ENCODE peak calls at places on chromosome 4, in five cellular contexts. One of them, this sample, is unnamed.
A peak's percentile ranks its signal among the peaks of the same experiment; 100 is the strongest.

GRCh38 chr4:86664959-86665358 is 70.8 kb downstream of the PTPN13 start:
- DNase-seq in HS-5: peak; percentile 20
- DNase-seq in activated CD8-positive, alpha-beta memory T cell treated with anti-CD3 and anti-CD28 coated beads for 1 hour: no peak
- DNase-seq in lower leg skin: no peak
- DNase-seq in globus pallidus: no peak
- DNase-seq in this sample: no peak

GRCh38 chr4:36823199-36823967 is 421.2 kb upstream of the NWD2 start:
- DNase-seq in HS-5: peak; percentile 29
- DNase-seq in activated CD8-positive, alpha-beta memory T cell treated with anti-CD3 and anti-CD28 coated beads for 1 hour: no peak
- DNase-seq in globus pallidus: no peak
- DNase-seq in lower leg skin: no peak
- DNase-seq in this sample: no peak

GRCh38 chr4:183832776-183833450 is 72.2 kb upstream of the STOX2 start:
- DNase-seq in HS-5: no peak
- DNase-seq in globus pallidus: no peak
- DNase-seq in lower leg skin: no peak
- DNase-seq in activated CD8-positive, alpha-beta memory T cell treated with anti-CD3 and anti-CD28 coated beads for 1 hour: no peak
- DNase-seq in this sample: no peak

GRCh38 chr4:20403317-20403716 is 151.6 kb downstream of the SLIT2 start:
- DNase-seq in globus pallidus: no peak
- DNase-seq in activated CD8-positive, alpha-beta memory T cell treated with anti-CD3 and anti-CD28 coated beads for 1 hour: no peak
- DNase-seq in lower leg skin: no peak
- DNase-seq in HS-5: no peak
- DNase-seq in this sample: no peak

GRCh38 chr4:85147481-85148076 is 181.1 kb upstream of the WDFY3 start:
- DNase-seq in HS-5: peak; percentile 25
- DNase-seq in activated CD8-positive, alpha-beta memory T cell treated with anti-CD3 and anti-CD28 coated beads for 1 hour: no peak
- DNase-seq in globus pallidus: peak; percentile 86
- DNase-seq in lower leg skin: peak; percentile 57
- DNase-seq in this sample: no peak

GRCh38 chr4:190020790-190021717 is 6.0 kb downstream of the FRG2 start:
- DNase-seq in HS-5: no peak
- DNase-seq in lower leg skin: no peak
- DNase-seq in activated CD8-positive, alpha-beta memory T cell treated with anti-CD3 and anti-CD28 coated beads for 1 hour: no peak
- DNase-seq in globus pallidus: no peak
- DNase-seq in this sample: no peak

GRCh38 chr4:56941403-56941802 is 33.7 kb downstream of the REST start:
- DNase-seq in lower leg skin: no peak
- DNase-seq in activated CD8-positive, alpha-beta memory T cell treated with anti-CD3 and anti-CD28 coated beads for 1 hour: no peak
- DNase-seq in globus pallidus: no peak
- DNase-seq in HS-5: no peak
- DNase-seq in this sample: no peak

GRCh38 chr4:184396001-184396400 is 78.3 kb downstream of the IRF2 start:
- DNase-seq in HS-5: no peak
- DNase-seq in activated CD8-positive, alpha-beta memory T cell treated with anti-CD3 and anti-CD28 coated beads for 1 hour: no peak
- DNase-seq in globus pallidus: no peak
- DNase-seq in lower leg skin: no peak
- DNase-seq in this sample: no peak

GRCh38 chr4:87492617-87493016 is 36.6 kb downstream of the SPARCL1 start:
- DNase-seq in lower leg skin: no peak
- DNase-seq in HS-5: no peak
- DNase-seq in activated CD8-positive, alpha-beta memory T cell treated with anti-CD3 and anti-CD28 coated beads for 1 hour: no peak
- DNase-seq in globus pallidus: peak; percentile 45
- DNase-seq in this sample: no peak

GRCh38 chr4:161206528-161207080 is 957.2 kb downstream of the FSTL5 start:
- DNase-seq in HS-5: no peak
- DNase-seq in activated CD8-positive, alpha-beta memory T cell treated with anti-CD3 and anti-CD28 coated beads for 1 hour: no peak
- DNase-seq in globus pallidus: no peak
- DNase-seq in lower leg skin: no peak
- DNase-seq in this sample: no peak

GRCh38 chr4:6272863-6273660 is 3.4 kb downstream of the WFS1 start:
- DNase-seq in activated CD8-positive, alpha-beta memory T cell treated with anti-CD3 and anti-CD28 coated beads for 1 hour: no peak
- DNase-seq in globus pallidus: no peak
- DNase-seq in HS-5: peak; percentile 46
- DNase-seq in lower leg skin: no peak
- DNase-seq in this sample: no peak

GRCh38 chr4:12137556-12137955 is 708.9 kb upstream of the HS3ST1 start:
- DNase-seq in activated CD8-positive, alpha-beta memory T cell treated with anti-CD3 and anti-CD28 coated beads for 1 hour: no peak
- DNase-seq in globus pallidus: no peak
- DNase-seq in HS-5: no peak
- DNase-seq in lower leg skin: no peak
- DNase-seq in this sample: no peak

GRCh38 chr4:188032583-188032982 is 37.0 kb downstream of the ZFP42 start:
- DNase-seq in HS-5: no peak
- DNase-seq in lower leg skin: no peak
- DNase-seq in globus pallidus: no peak
- DNase-seq in activated CD8-positive, alpha-beta memory T cell treated with anti-CD3 and anti-CD28 coated beads for 1 hour: no peak
- DNase-seq in this sample: no peak

GRCh38 chr4:76589402-76589801 is 154.4 kb downstream of the SHROOM3 start:
- DNase-seq in lower leg skin: no peak
- DNase-seq in globus pallidus: no peak
- DNase-seq in activated CD8-positive, alpha-beta memory T cell treated with anti-CD3 and anti-CD28 coated beads for 1 hour: no peak
- DNase-seq in HS-5: no peak
- DNase-seq in this sample: no peak

GRCh38 chr4:40579983-40580382 is 49.7 kb downstream of the RBM47 start:
- DNase-seq in activated CD8-positive, alpha-beta memory T cell treated with anti-CD3 and anti-CD28 coated beads for 1 hour: no peak
- DNase-seq in globus pallidus: no peak
- DNase-seq in lower leg skin: no peak
- DNase-seq in HS-5: peak; percentile 74
- DNase-seq in this sample: no peak

GRCh38 chr4:38917481-38918025 is 49.9 kb downstream of the FAM114A1 start:
- DNase-seq in globus pallidus: no peak
- DNase-seq in HS-5: no peak
- DNase-seq in lower leg skin: no peak
- DNase-seq in activated CD8-positive, alpha-beta memory T cell treated with anti-CD3 and anti-CD28 coated beads for 1 hour: no peak
- DNase-seq in this sample: no peak

GRCh38 chr4:159204566-159204965 is 101.7 kb downstream of the RAPGEF2 start:
- DNase-seq in HS-5: no peak
- DNase-seq in activated CD8-positive, alpha-beta memory T cell treated with anti-CD3 and anti-CD28 coated beads for 1 hour: no peak
- DNase-seq in lower leg skin: no peak
- DNase-seq in globus pallidus: no peak
- DNase-seq in this sample: no peak

GRCh38 chr4:40176602-40177001 is 20.2 kb upstream of the RHOH start:
- DNase-seq in lower leg skin: no peak
- DNase-seq in HS-5: no peak
- DNase-seq in activated CD8-positive, alpha-beta memory T cell treated with anti-CD3 and anti-CD28 coated beads for 1 hour: no peak
- DNase-seq in globus pallidus: no peak
- DNase-seq in this sample: no peak

GRCh38 chr4:180314972-180315371 is 1928.2 kb upstream of the TENM3 start:
- DNase-seq in lower leg skin: no peak
- DNase-seq in HS-5: no peak
- DNase-seq in activated CD8-positive, alpha-beta memory T cell treated with anti-CD3 and anti-CD28 coated beads for 1 hour: no peak
- DNase-seq in globus pallidus: no peak
- DNase-seq in this sample: no peak

GRCh38 chr4:25500626-25501318 is 123.7 kb downstream of the ANAPC4 start:
- DNase-seq in HS-5: no peak
- DNase-seq in lower leg skin: no peak
- DNase-seq in globus pallidus: no peak
- DNase-seq in activated CD8-positive, alpha-beta memory T cell treated with anti-CD3 and anti-CD28 coated beads for 1 hour: no peak
- DNase-seq in this sample: no peak

GRCh38 chr4:118974758-118975157 is 86.1 kb downstream of the SYNPO2 start:
- DNase-seq in globus pallidus: no peak
- DNase-seq in lower leg skin: no peak
- DNase-seq in activated CD8-positive, alpha-beta memory T cell treated with anti-CD3 and anti-CD28 coated beads for 1 hour: no peak
- DNase-seq in HS-5: no peak
- DNase-seq in this sample: no peak

GRCh38 chr4:185358514-185359433 is 37.0 kb downstream of the LRP2BP start:
- DNase-seq in lower leg skin: no peak
- DNase-seq in activated CD8-positive, alpha-beta memory T cell treated with anti-CD3 and anti-CD28 coated beads for 1 hour: no peak
- DNase-seq in HS-5: no peak
- DNase-seq in globus pallidus: no peak
- DNase-seq in this sample: no peak

GRCh38 chr4:138949866-138950265 is 65.7 kb upstream of the NOCT start:
- DNase-seq in lower leg skin: no peak
- DNase-seq in globus pallidus: no peak
- DNase-seq in HS-5: no peak
- DNase-seq in activated CD8-positive, alpha-beta memory T cell treated with anti-CD3 and anti-CD28 coated beads for 1 hour: no peak
- DNase-seq in this sample: no peak

GRCh38 chr4:187666634-187667033 is 328.9 kb upstream of the ZFP42 start:
- DNase-seq in activated CD8-positive, alpha-beta memory T cell treated with anti-CD3 and anti-CD28 coated beads for 1 hour: no peak
- DNase-seq in HS-5: no peak
- DNase-seq in globus pallidus: peak; percentile 5
- DNase-seq in lower leg skin: peak; percentile 32
- DNase-seq in this sample: no peak

GRCh38 chr4:108903464-108904221 is 140.8 kb upstream of the ETNPPL start:
- DNase-seq in lower leg skin: no peak
- DNase-seq in HS-5: no peak
- DNase-seq in activated CD8-positive, alpha-beta memory T cell treated with anti-CD3 and anti-CD28 coated beads for 1 hour: no peak
- DNase-seq in globus pallidus: no peak
- DNase-seq in this sample: no peak